ENCODE peak calls at places on chromosomes 12 and 14, in five cellular contexts. Z, F, A, T and U are unnamed samples. For H3K4me1, the result is how much of the 10 kb centered on the place peaks cover.

GRCh38 chr12:12240671-12241345 is 26.0 kb downstream of the LRP6 start:
- DNase-seq in F (no peak), T (no peak), A (no peak), Z (no peak), U (no peak)

GRCh38 chr12:88035271-88035906 is 6.2 kb upstream of the C12orf50 start:
- DNase-seq in T (peak), Z (peak), A (peak), F (peak), U (peak)

GRCh38 chr14:77212933-77213656 is 31.5 kb downstream of the TMEM63C start:
- DNase-seq in Z (peak), F (no peak), A (no peak), T (peak), U (no peak)

GRCh38 chr14:31268216-31268615 is 60.6 kb upstream of the HECTD1 start:
- DNase-seq in T (no peak), A (no peak), F (no peak), Z (no peak), U (no peak)

GRCh38 chr12:129119537-129119936 is 266.3 kb downstream of the GLT1D1 start:
- DNase-seq in T (no peak), A (no peak), F (no peak), Z (no peak), U (no peak)

GRCh38 chr14:100376751-100377171 is 53.6 kb downstream of the SLC25A47 start:
- DNase-seq in T (no peak), Z (no peak), F (no peak), A (no peak), U (no peak)

GRCh38 chr14:61963926-61964325 is 201.7 kb downstream of the SNAPC1 start:
- DNase-seq in Z (no peak), A (no peak), T (no peak), F (no peak), U (no peak)

GRCh38 chr14:66017960-66018359 is 468.2 kb upstream of the CCDC196 start:
- DNase-seq in Z (no peak), F (no peak), T (no peak), A (no peak), U (no peak)

GRCh38 chr12:38949363-38949762 is 44.0 kb upstream of the CPNE8 start:
- DNase-seq in A (no peak), F (no peak), T (no peak), Z (no peak), U (no peak)

GRCh38 chr12:117331691-117332090 is 29.7 kb downstream of the NOS1 start:
- DNase-seq in Z (no peak), T (no peak), A (no peak), F (no peak), U (no peak)

GRCh38 chr14:41925409-41925808 is 318.7 kb downstream of the LRFN5 start:
- DNase-seq in F (no peak), T (peak), A (no peak), Z (no peak), U (no peak)

GRCh38 chr14:91356218-91356763 is 61.3 kb downstream of the CCDC88C start:
- DNase-seq in Z (no peak), F (no peak), T (no peak), A (no peak), U (no peak)

GRCh38 chr14:69090187-69090789 is 62.6 kb downstream of the DCAF5 start:
- DNase-seq in F (no peak), Z (peak), A (no peak), T (peak), U (no peak)

GRCh38 chr12:101877816-101878811 is 734 bp downstream of the DRAM1 start:
- DNase-seq in F (peak), Z (peak), T (no peak), A (no peak), U (no peak)

GRCh38 chr12:78402366-78403134 is 462.0 kb upstream of the SYT1 start:
- DNase-seq in A (no peak), F (no peak), T (no peak), Z (no peak), U (no peak)

DNA sequence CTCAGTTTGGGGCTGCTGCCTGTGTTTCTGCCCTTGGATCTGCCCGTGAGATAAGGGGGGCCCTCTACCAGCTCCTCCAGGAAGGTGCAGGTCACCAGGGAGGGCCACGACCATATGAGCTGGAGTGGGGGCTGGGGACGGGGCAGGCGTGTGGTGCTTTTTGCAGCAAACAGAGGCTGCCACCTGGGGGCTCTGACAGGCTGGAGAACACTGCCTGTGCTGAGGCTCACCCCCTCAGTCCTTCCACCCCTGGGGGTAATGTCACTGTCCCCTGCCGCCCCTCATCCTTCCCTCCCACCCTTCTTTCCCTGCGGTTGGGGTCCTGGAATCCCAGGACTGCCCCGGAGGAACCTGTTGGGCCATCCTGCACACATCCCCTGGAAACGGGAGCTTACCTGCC is 3.2 kb downstream of the PLD4 start:
- DNase-seq in F (no peak), T (no peak), Z (no peak), A (no peak), U (no peak)
- H3K4me3 ChIP-seq in F (no peak), T (no peak), Z (no peak), A (no peak), U (no peak)

GRCh38 chr12:109948382-109948781 is 47.8 kb downstream of the GIT2 start:
- DNase-seq in T (no peak), F (no peak), A (no peak), Z (no peak), U (no peak)

GRCh38 chr12:109944975-109945374 is 44.9 kb downstream of the TCHP start:
- DNase-seq in T (no peak), Z (no peak), F (peak), A (no peak), U (no peak)

GRCh38 chr12:109947511-109947910 is 47.4 kb downstream of the TCHP start:
- DNase-seq in T (no peak), F (no peak), Z (no peak), A (no peak), U (no peak)

GRCh38 chr12:109946913-109947312 is 46.8 kb downstream of the TCHP start:
- DNase-seq in Z (no peak), F (no peak), T (no peak), A (no peak), U (no peak)

GRCh38 chr12:109946505-109946904 is 46.4 kb downstream of the TCHP start:
- DNase-seq in Z (no peak), T (no peak), A (no peak), F (no peak), U (no peak)
- H3K4me1 ChIP-seq in Z (under half), T (under half), A (under half), F (half or more), U (under half)

GRCh38 chr12:6469092-6469491 is 1.4 kb downstream of the VAMP1 start:
- DNase-seq in Z (no peak), A (no peak), T (no peak), F (no peak), U (no peak)
- H3K4me3 ChIP-seq in Z (peak), A (peak), T (peak), F (peak), U (peak)

GRCh38 chr14:54687750-54688119 is 120.8 kb downstream of the SAMD4A start:
- DNase-seq in Z (no peak), T (no peak), A (no peak), F (no peak), U (no peak)
- H3K4me1 ChIP-seq in Z (under half), T (under half), A (under half), F (half or more), U (under half)

GRCh38 chr14:55272922-55273321 is 1.7 kb downstream of the FBXO34 start:
- DNase-seq in A (no peak), F (no peak), Z (no peak), T (no peak), U (no peak)

GRCh38 chr14:55272415-55272786 is 1.2 kb downstream of the FBXO34 start:
- DNase-seq in T (no peak), Z (no peak), F (no peak), A (no peak), U (no peak)

GRCh38 chr14:55274760-55275159 is 3.5 kb downstream of the FBXO34 start:
- DNase-seq in Z (no peak), A (no peak), T (no peak), F (no peak), U (no peak)

GRCh38 chr14:55271572-55272414 is 572 bp downstream of the FBXO34 start:
- DNase-seq in F (peak), A (peak), Z (peak), T (peak), U (peak)

DNA sequence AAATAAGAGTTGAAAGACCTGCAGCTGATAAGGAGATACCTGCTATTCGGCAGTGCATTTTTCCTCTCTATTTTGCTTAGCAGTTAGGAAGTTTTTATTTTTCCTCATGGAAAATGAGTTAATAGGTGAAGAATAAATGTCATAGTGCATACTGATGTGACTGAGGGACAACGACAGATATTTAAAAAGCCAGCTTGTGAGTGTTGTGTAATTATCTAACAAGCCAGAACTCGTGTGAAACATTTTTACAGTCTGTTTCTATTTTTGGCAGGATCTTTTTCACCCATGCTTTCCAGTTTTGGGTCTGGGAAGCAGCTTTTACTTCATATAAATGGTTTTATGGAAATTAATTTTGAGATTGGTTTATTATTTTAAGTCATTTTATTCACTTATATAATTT is 2.9 kb downstream of the FBXO34 start:
- DNase-seq in A (no peak), T (no peak), F (no peak), Z (no peak), U (no peak)
- H3K4me3 ChIP-seq in A (no peak), T (no peak), F (peak), Z (no peak), U (peak)